ENCODE peak calls at places on chromosomes 11 and 22, in ten cellular contexts. One of them, this sample, is unnamed.

GRCh38 chr11:9142732-9143131 is 51.3 kb upstream of the SCUBE2 start:
- DNase-seq in endodermal cell: no peak
- DNase-seq in heart left ventricle: no peak
- DNase-seq in hepatocyte: no peak
- DNase-seq in K562: no peak
- DNase-seq in neural progenitor cell: no peak
- DNase-seq in fibroblast of lung: no peak
- DNase-seq in cardiac muscle cell: no peak
- DNase-seq in choroid plexus epithelial cell: no peak
- DNase-seq in Peyer's patch: no peak
- DNase-seq in this sample: no peak

GRCh38 chr11:78555592-78555991 is 19.1 kb downstream of the NARS2 start:
- DNase-seq in endodermal cell: no peak
- DNase-seq in cardiac muscle cell: no peak
- DNase-seq in Peyer's patch: no peak
- DNase-seq in choroid plexus epithelial cell: no peak
- DNase-seq in K562: no peak
- DNase-seq in neural progenitor cell: no peak
- DNase-seq in heart left ventricle: no peak
- DNase-seq in fibroblast of lung: no peak
- DNase-seq in hepatocyte: no peak
- DNase-seq in this sample: no peak

GRCh38 chr11:76218449-76219206 is 12.3 kb upstream of the WNT11 start:
- DNase-seq in fibroblast of lung: no peak
- DNase-seq in choroid plexus epithelial cell: no peak
- DNase-seq in heart left ventricle: no peak
- DNase-seq in Peyer's patch: no peak
- DNase-seq in cardiac muscle cell: no peak
- DNase-seq in K562: no peak
- DNase-seq in neural progenitor cell: no peak
- DNase-seq in hepatocyte: no peak
- DNase-seq in endodermal cell: no peak
- DNase-seq in this sample: no peak

GRCh38 chr11:532512-533048 is 2.8 kb downstream of the HRAS start:
- DNase-seq in fibroblast of lung: no peak
- DNase-seq in hepatocyte: peak
- DNase-seq in cardiac muscle cell: no peak
- DNase-seq in Peyer's patch: no peak
- DNase-seq in choroid plexus epithelial cell: no peak
- DNase-seq in K562: no peak
- DNase-seq in heart left ventricle: no peak
- DNase-seq in endodermal cell: no peak
- DNase-seq in neural progenitor cell: no peak
- DNase-seq in this sample: peak

GRCh38 chr22:48055827-48056226 is 1293.4 kb downstream of the TBC1D22A start:
- DNase-seq in neural progenitor cell: no peak
- DNase-seq in fibroblast of lung: no peak
- DNase-seq in choroid plexus epithelial cell: no peak
- DNase-seq in K562: no peak
- DNase-seq in endodermal cell: peak
- DNase-seq in Peyer's patch: no peak
- DNase-seq in cardiac muscle cell: no peak
- DNase-seq in hepatocyte: no peak
- DNase-seq in heart left ventricle: no peak
- DNase-seq in this sample: no peak

GRCh38 chr11:101010899-101011298 is 118.7 kb downstream of the PGR start:
- DNase-seq in choroid plexus epithelial cell: peak
- DNase-seq in hepatocyte: no peak
- DNase-seq in cardiac muscle cell: no peak
- DNase-seq in Peyer's patch: no peak
- DNase-seq in fibroblast of lung: no peak
- DNase-seq in heart left ventricle: no peak
- DNase-seq in endodermal cell: peak
- DNase-seq in K562: no peak
- DNase-seq in neural progenitor cell: peak
- DNase-seq in this sample: no peak

GRCh38 chr11:85827768-85828639 is 17.1 kb upstream of the SYTL2 start:
- DNase-seq in fibroblast of lung: peak
- DNase-seq in hepatocyte: peak
- DNase-seq in choroid plexus epithelial cell: peak
- DNase-seq in Peyer's patch: no peak
- DNase-seq in neural progenitor cell: no peak
- DNase-seq in K562: no peak
- DNase-seq in cardiac muscle cell: peak
- DNase-seq in heart left ventricle: no peak
- DNase-seq in endodermal cell: no peak
- DNase-seq in this sample: no peak

GRCh38 chr11:65133724-65134123 is 595 bp downstream of the SYVN1 start:
- DNase-seq in Peyer's patch: no peak
- DNase-seq in choroid plexus epithelial cell: peak
- DNase-seq in K562: no peak
- DNase-seq in cardiac muscle cell: no peak
- DNase-seq in hepatocyte: no peak
- DNase-seq in fibroblast of lung: peak
- DNase-seq in heart left ventricle: no peak
- DNase-seq in endodermal cell: peak
- DNase-seq in neural progenitor cell: no peak
- DNase-seq in this sample: no peak

GRCh38 chr11:13269775-13270174 is 7.8 kb upstream of the BMAL1 start:
- DNase-seq in neural progenitor cell: no peak
- DNase-seq in cardiac muscle cell: no peak
- DNase-seq in K562: no peak
- DNase-seq in endodermal cell: no peak
- DNase-seq in hepatocyte: no peak
- DNase-seq in heart left ventricle: no peak
- DNase-seq in choroid plexus epithelial cell: no peak
- DNase-seq in Peyer's patch: no peak
- DNase-seq in fibroblast of lung: no peak
- DNase-seq in this sample: no peak

GRCh38 chr11:8055111-8055835 is 25.7 kb upstream of the TUB start:
- DNase-seq in Peyer's patch: no peak
- DNase-seq in cardiac muscle cell: no peak
- DNase-seq in endodermal cell: peak
- DNase-seq in neural progenitor cell: peak
- DNase-seq in heart left ventricle: no peak
- DNase-seq in fibroblast of lung: no peak
- DNase-seq in K562: no peak
- DNase-seq in hepatocyte: no peak
- DNase-seq in choroid plexus epithelial cell: peak
- DNase-seq in this sample: peak
- TF ChIP-seq CTCF in Peyer's patch: no peak
- TF ChIP-seq CTCF in cardiac muscle cell: peak
- TF ChIP-seq CTCF in endodermal cell: peak
- TF ChIP-seq CTCF in neural progenitor cell: peak
- TF ChIP-seq CTCF in heart left ventricle: no peak
- TF ChIP-seq CTCF in fibroblast of lung: no peak
- TF ChIP-seq CTCF in K562: peak
- TF ChIP-seq CTCF in hepatocyte: peak
- TF ChIP-seq CTCF in choroid plexus epithelial cell: peak
- TF ChIP-seq CTCF in this sample: no peak

DNA sequence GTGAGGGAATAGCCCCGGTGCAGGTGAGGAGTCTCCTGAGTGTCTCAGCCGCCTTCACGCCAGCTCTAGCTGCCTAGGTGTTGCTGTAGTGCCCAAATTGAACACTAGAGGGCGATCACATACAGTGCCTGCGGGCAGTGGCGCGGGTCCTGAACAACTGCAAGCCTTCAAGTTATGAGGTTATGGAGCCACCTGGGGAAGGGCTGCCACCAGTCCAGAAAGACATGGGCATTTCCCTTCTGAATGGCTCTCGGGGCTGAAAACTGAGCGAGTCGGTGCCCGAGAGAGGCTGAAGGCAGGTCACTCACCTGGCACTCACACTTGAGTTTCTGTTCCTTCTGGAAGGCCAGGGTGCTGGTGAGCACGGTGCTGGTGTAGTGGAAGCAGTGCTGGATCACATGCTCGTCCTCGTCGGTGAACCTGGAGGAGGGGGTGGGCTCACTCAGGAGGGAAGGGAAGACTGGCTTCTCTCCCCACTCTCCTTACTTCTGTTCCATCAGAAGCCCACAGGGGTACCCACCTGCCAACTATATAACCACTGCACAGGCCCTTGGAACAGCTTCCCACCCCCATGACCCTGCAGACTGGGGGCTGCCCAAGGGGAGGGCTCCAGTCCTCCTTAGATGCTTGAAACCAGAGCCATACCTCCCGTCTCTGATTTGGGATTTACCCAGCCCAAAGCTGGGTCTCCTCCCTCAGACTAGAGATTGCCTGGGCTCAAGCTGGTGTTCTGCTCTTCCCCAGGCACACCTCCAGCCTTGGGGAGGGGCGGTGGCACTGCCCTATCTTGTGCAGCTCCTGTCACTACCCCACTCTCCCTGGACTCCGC is 88.2 kb downstream of the PDE2A start:
- DNase-seq in heart left ventricle: peak
- DNase-seq in choroid plexus epithelial cell: peak
- DNase-seq in fibroblast of lung: peak
- DNase-seq in neural progenitor cell: peak
- DNase-seq in Peyer's patch: peak
- DNase-seq in endodermal cell: peak
- DNase-seq in K562: peak
- DNase-seq in cardiac muscle cell: peak
- DNase-seq in hepatocyte: peak
- DNase-seq in this sample: peak
- H3K4me3 ChIP-seq in heart left ventricle: no peak
- H3K4me3 ChIP-seq in choroid plexus epithelial cell: no peak
- H3K4me3 ChIP-seq in fibroblast of lung: no peak
- H3K4me3 ChIP-seq in neural progenitor cell: no peak
- H3K4me3 ChIP-seq in Peyer's patch: no peak
- H3K4me3 ChIP-seq in endodermal cell: no peak
- H3K4me3 ChIP-seq in K562: no peak
- H3K4me3 ChIP-seq in cardiac muscle cell: no peak
- H3K4me3 ChIP-seq in hepatocyte: no peak
- H3K4me3 ChIP-seq in this sample: no peak

GRCh38 chr11:117822522-117823033 is 2.0 kb downstream of the FXYD2 start:
- DNase-seq in cardiac muscle cell: no peak
- DNase-seq in hepatocyte: no peak
- DNase-seq in neural progenitor cell: no peak
- DNase-seq in Peyer's patch: no peak
- DNase-seq in fibroblast of lung: no peak
- DNase-seq in heart left ventricle: no peak
- DNase-seq in K562: no peak
- DNase-seq in endodermal cell: peak
- DNase-seq in choroid plexus epithelial cell: no peak
- DNase-seq in this sample: peak

GRCh38 chr11:117824571-117825537 is at the start of gene FXYD2:
- DNase-seq in Peyer's patch: no peak
- DNase-seq in cardiac muscle cell: no peak
- DNase-seq in neural progenitor cell: no peak
- DNase-seq in hepatocyte: no peak
- DNase-seq in K562: no peak
- DNase-seq in fibroblast of lung: peak
- DNase-seq in choroid plexus epithelial cell: no peak
- DNase-seq in heart left ventricle: peak
- DNase-seq in endodermal cell: peak
- DNase-seq in this sample: peak

GRCh38 chr11:117823941-117824420 is 563 bp downstream of the FXYD2 start:
- DNase-seq in endodermal cell: peak
- DNase-seq in hepatocyte: no peak
- DNase-seq in heart left ventricle: peak
- DNase-seq in K562: no peak
- DNase-seq in Peyer's patch: no peak
- DNase-seq in neural progenitor cell: no peak
- DNase-seq in choroid plexus epithelial cell: peak
- DNase-seq in cardiac muscle cell: no peak
- DNase-seq in fibroblast of lung: peak
- DNase-seq in this sample: peak

GRCh38 chr11:117822031-117822521 is 2.5 kb downstream of the FXYD2 start:
- DNase-seq in K562: peak
- DNase-seq in neural progenitor cell: peak
- DNase-seq in heart left ventricle: no peak
- DNase-seq in endodermal cell: peak
- DNase-seq in cardiac muscle cell: peak
- DNase-seq in fibroblast of lung: no peak
- DNase-seq in Peyer's patch: no peak
- DNase-seq in choroid plexus epithelial cell: peak
- DNase-seq in hepatocyte: peak
- DNase-seq in this sample: peak

DNA sequence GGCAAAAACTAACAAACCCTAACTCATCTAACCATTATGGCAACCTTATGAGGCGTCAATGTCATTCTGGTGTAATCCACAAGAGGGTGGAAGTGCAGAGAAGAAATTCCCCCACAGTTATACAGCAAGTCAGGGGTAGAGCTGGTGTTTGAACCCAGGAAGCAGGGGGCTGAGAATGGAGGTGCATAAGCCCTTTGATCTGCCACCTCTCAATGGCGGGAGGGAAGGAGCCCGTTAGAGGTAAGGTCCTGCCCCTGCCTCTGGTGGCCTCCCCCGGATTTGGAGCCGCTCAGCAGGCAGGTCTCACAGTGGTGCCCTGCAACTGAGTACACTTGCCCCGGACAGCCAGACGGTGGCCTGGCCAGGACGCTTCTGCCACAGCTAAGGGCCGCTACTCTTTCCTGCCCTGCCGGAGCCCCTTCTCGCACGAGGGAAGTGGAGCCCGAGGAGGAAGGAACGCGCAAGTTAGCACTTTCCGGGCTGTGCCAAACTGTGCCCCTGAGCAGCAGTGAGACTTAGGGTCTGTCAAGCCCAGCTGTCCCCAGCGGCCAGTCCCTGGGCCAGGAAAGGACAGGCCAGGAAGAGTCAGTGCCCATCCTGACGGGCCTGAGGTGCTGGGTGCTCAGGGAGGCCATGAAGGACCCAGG is 1.1 kb downstream of the FXYD2 start:
- DNase-seq in cardiac muscle cell: no peak
- DNase-seq in choroid plexus epithelial cell: no peak
- DNase-seq in hepatocyte: no peak
- DNase-seq in Peyer's patch: no peak
- DNase-seq in fibroblast of lung: no peak
- DNase-seq in K562: no peak
- DNase-seq in neural progenitor cell: peak
- DNase-seq in heart left ventricle: peak
- DNase-seq in endodermal cell: peak
- DNase-seq in this sample: peak
- TF ChIP-seq CTCF in cardiac muscle cell: peak
- TF ChIP-seq CTCF in choroid plexus epithelial cell: peak
- TF ChIP-seq CTCF in hepatocyte: peak
- TF ChIP-seq CTCF in Peyer's patch: no peak
- TF ChIP-seq CTCF in fibroblast of lung: no peak
- TF ChIP-seq CTCF in K562: peak
- TF ChIP-seq CTCF in neural progenitor cell: peak
- TF ChIP-seq CTCF in heart left ventricle: no peak
- TF ChIP-seq CTCF in endodermal cell: peak
- TF ChIP-seq CTCF in this sample: peak

GRCh38 chr11:99170606-99171005 is 149.9 kb downstream of the CNTN5 start:
- DNase-seq in fibroblast of lung: no peak
- DNase-seq in choroid plexus epithelial cell: no peak
- DNase-seq in cardiac muscle cell: no peak
- DNase-seq in Peyer's patch: no peak
- DNase-seq in heart left ventricle: no peak
- DNase-seq in K562: no peak
- DNase-seq in endodermal cell: no peak
- DNase-seq in neural progenitor cell: no peak
- DNase-seq in hepatocyte: no peak
- DNase-seq in this sample: no peak

GRCh38 chr11:99171330-99171729 is 150.6 kb downstream of the CNTN5 start:
- DNase-seq in neural progenitor cell: no peak
- DNase-seq in fibroblast of lung: no peak
- DNase-seq in choroid plexus epithelial cell: no peak
- DNase-seq in endodermal cell: no peak
- DNase-seq in hepatocyte: no peak
- DNase-seq in Peyer's patch: no peak
- DNase-seq in cardiac muscle cell: no peak
- DNase-seq in K562: no peak
- DNase-seq in heart left ventricle: no peak
- DNase-seq in this sample: no peak

GRCh38 chr11:99176430-99176829 is 155.7 kb downstream of the CNTN5 start:
- DNase-seq in Peyer's patch: no peak
- DNase-seq in fibroblast of lung: no peak
- DNase-seq in neural progenitor cell: no peak
- DNase-seq in K562: no peak
- DNase-seq in hepatocyte: no peak
- DNase-seq in choroid plexus epithelial cell: no peak
- DNase-seq in heart left ventricle: no peak
- DNase-seq in endodermal cell: no peak
- DNase-seq in cardiac muscle cell: no peak
- DNase-seq in this sample: no peak
- H3K4me3 ChIP-seq in Peyer's patch: no peak
- H3K4me3 ChIP-seq in fibroblast of lung: no peak
- H3K4me3 ChIP-seq in neural progenitor cell: no peak
- H3K4me3 ChIP-seq in K562: no peak
- H3K4me3 ChIP-seq in hepatocyte: no peak
- H3K4me3 ChIP-seq in choroid plexus epithelial cell: no peak
- H3K4me3 ChIP-seq in heart left ventricle: no peak
- H3K4me3 ChIP-seq in endodermal cell: no peak
- H3K4me3 ChIP-seq in cardiac muscle cell: no peak
- H3K4me3 ChIP-seq in this sample: no peak